ENCODE peak calls at places on chromosomes 12 and 14, in eight cellular contexts. One of them, this sample, is unnamed.

GRCh38 chr12:121181181-121181580 is 28.7 kb upstream of the P2RX4 start:
- DNase-seq in RWPE2: no peak
- DNase-seq in transverse colon: no peak
- DNase-seq in GM10248: no peak
- DNase-seq in Calu3: no peak
- DNase-seq in fibroblast of mammary gland: peak; percentile 80
- DNase-seq in colonic mucosa: no peak
- DNase-seq in tibial artery: no peak
- DNase-seq in this sample: no peak

GRCh38 chr14:69547701-69548348 is 26.8 kb downstream of the CCDC177 start:
- DNase-seq in RWPE2: no peak
- DNase-seq in transverse colon: no peak
- DNase-seq in GM10248: peak; percentile 50
- DNase-seq in Calu3: no peak
- DNase-seq in fibroblast of mammary gland: peak; percentile 21
- DNase-seq in colonic mucosa: no peak
- DNase-seq in tibial artery: no peak
- DNase-seq in this sample: no peak

GRCh38 chr12:46676396-46676795 is 149.4 kb downstream of the SLC38A4 start:
- DNase-seq in RWPE2: no peak
- DNase-seq in transverse colon: no peak
- DNase-seq in GM10248: no peak
- DNase-seq in Calu3: no peak
- DNase-seq in fibroblast of mammary gland: no peak
- DNase-seq in colonic mucosa: no peak
- DNase-seq in tibial artery: no peak
- DNase-seq in this sample: no peak

GRCh38 chr12:53277981-53278380 is 9.9 kb downstream of the ESPL1 start:
- DNase-seq in RWPE2: no peak
- DNase-seq in transverse colon: no peak
- DNase-seq in GM10248: no peak
- DNase-seq in Calu3: no peak
- DNase-seq in fibroblast of mammary gland: no peak
- DNase-seq in colonic mucosa: no peak
- DNase-seq in tibial artery: no peak
- DNase-seq in this sample: no peak

GRCh38 chr14:55438066-55438683 is 2.2 kb downstream of the TBPL2 start:
- DNase-seq in RWPE2: no peak
- DNase-seq in transverse colon: no peak
- DNase-seq in GM10248: no peak
- DNase-seq in Calu3: peak; percentile 46
- DNase-seq in fibroblast of mammary gland: peak; percentile 75
- DNase-seq in colonic mucosa: peak; percentile 38
- DNase-seq in tibial artery: no peak
- DNase-seq in this sample: no peak

GRCh38 chr12:101619868-101620761 is 25.3 kb downstream of the MYBPC1 start:
- DNase-seq in RWPE2: no peak
- DNase-seq in transverse colon: peak; percentile 47
- DNase-seq in GM10248: no peak
- DNase-seq in Calu3: no peak
- DNase-seq in fibroblast of mammary gland: no peak
- DNase-seq in colonic mucosa: peak; percentile 66
- DNase-seq in tibial artery: no peak
- DNase-seq in this sample: no peak

GRCh38 chr12:22164101-22164500 is 118.1 kb downstream of the CMAS start:
- DNase-seq in RWPE2: no peak
- DNase-seq in transverse colon: no peak
- DNase-seq in GM10248: no peak
- DNase-seq in Calu3: no peak
- DNase-seq in fibroblast of mammary gland: no peak
- DNase-seq in colonic mucosa: no peak
- DNase-seq in tibial artery: no peak
- DNase-seq in this sample: no peak

GRCh38 chr12:13595536-13596450 is 385.6 kb downstream of the GRIN2B start:
- DNase-seq in RWPE2: no peak
- DNase-seq in transverse colon: no peak
- DNase-seq in GM10248: no peak
- DNase-seq in Calu3: no peak
- DNase-seq in fibroblast of mammary gland: no peak
- DNase-seq in colonic mucosa: no peak
- DNase-seq in tibial artery: no peak
- DNase-seq in this sample: no peak

GRCh38 chr12:14424545-14424944 is 59.1 kb downstream of the ATF7IP start:
- DNase-seq in RWPE2: no peak
- DNase-seq in transverse colon: no peak
- DNase-seq in GM10248: no peak
- DNase-seq in Calu3: no peak
- DNase-seq in fibroblast of mammary gland: no peak
- DNase-seq in colonic mucosa: no peak
- DNase-seq in tibial artery: no peak
- DNase-seq in this sample: peak; percentile 24

GRCh38 chr14:104977681-104978647 is at the start of gene AHNAK2:
- DNase-seq in RWPE2: peak; percentile 92
- DNase-seq in transverse colon: peak; percentile 79
- DNase-seq in GM10248: peak; percentile 60
- DNase-seq in Calu3: peak; percentile 89
- DNase-seq in fibroblast of mammary gland: peak; percentile 68
- DNase-seq in colonic mucosa: peak; percentile 75
- DNase-seq in tibial artery: peak; percentile 83
- DNase-seq in this sample: peak; percentile 86

GRCh38 chr12:50923361-50924130 is 28.8 kb upstream of the HIGD1C start:
- DNase-seq in RWPE2: no peak
- DNase-seq in transverse colon: no peak
- DNase-seq in GM10248: no peak
- DNase-seq in Calu3: no peak
- DNase-seq in fibroblast of mammary gland: peak; percentile 28
- DNase-seq in colonic mucosa: no peak
- DNase-seq in tibial artery: no peak
- DNase-seq in this sample: no peak

GRCh38 chr12:122918827-122919226 is 22.9 kb upstream of the VPS37B start:
- DNase-seq in RWPE2: no peak
- DNase-seq in transverse colon: no peak
- DNase-seq in GM10248: no peak
- DNase-seq in Calu3: no peak
- DNase-seq in fibroblast of mammary gland: no peak
- DNase-seq in colonic mucosa: no peak
- DNase-seq in tibial artery: no peak
- DNase-seq in this sample: no peak

GRCh38 chr14:28779416-28779941 is 12.9 kb downstream of the FOXG1 start:
- DNase-seq in RWPE2: no peak
- DNase-seq in transverse colon: no peak
- DNase-seq in GM10248: no peak
- DNase-seq in Calu3: no peak
- DNase-seq in fibroblast of mammary gland: no peak
- DNase-seq in colonic mucosa: no peak
- DNase-seq in tibial artery: no peak
- DNase-seq in this sample: no peak

GRCh38 chr14:89473979-89474378 is 56.9 kb upstream of the FOXN3 start:
- DNase-seq in RWPE2: no peak
- DNase-seq in transverse colon: no peak
- DNase-seq in GM10248: no peak
- DNase-seq in Calu3: no peak
- DNase-seq in fibroblast of mammary gland: peak; percentile 88
- DNase-seq in colonic mucosa: no peak
- DNase-seq in tibial artery: no peak
- DNase-seq in this sample: no peak

GRCh38 chr14:50944647-50945413 is 547 bp upstream of the PYGL start:
- DNase-seq in RWPE2: peak; percentile 74
- DNase-seq in transverse colon: peak; percentile 63
- DNase-seq in GM10248: peak; percentile 30
- DNase-seq in Calu3: peak; percentile 47
- DNase-seq in fibroblast of mammary gland: peak; percentile 55
- DNase-seq in colonic mucosa: peak; percentile 75
- DNase-seq in tibial artery: peak; percentile 79
- DNase-seq in this sample: no peak

GRCh38 chr14:39232554-39233415 is 930 bp upstream of the MIA2 start:
- DNase-seq in RWPE2: no peak
- DNase-seq in transverse colon: no peak
- DNase-seq in GM10248: peak; percentile 23
- DNase-seq in Calu3: peak; percentile 22
- DNase-seq in fibroblast of mammary gland: peak; percentile 76
- DNase-seq in colonic mucosa: no peak
- DNase-seq in tibial artery: no peak
- DNase-seq in this sample: no peak

GRCh38 chr12:42910656-42911055 is 321.1 kb upstream of the PRICKLE1 start:
- DNase-seq in RWPE2: no peak
- DNase-seq in transverse colon: no peak
- DNase-seq in GM10248: no peak
- DNase-seq in Calu3: no peak
- DNase-seq in fibroblast of mammary gland: no peak
- DNase-seq in colonic mucosa: no peak
- DNase-seq in tibial artery: no peak
- DNase-seq in this sample: no peak

GRCh38 chr14:92670177-92670576 is 78.2 kb downstream of the LGMN start:
- DNase-seq in RWPE2: no peak
- DNase-seq in transverse colon: no peak
- DNase-seq in GM10248: no peak
- DNase-seq in Calu3: no peak
- DNase-seq in fibroblast of mammary gland: peak; percentile 96
- DNase-seq in colonic mucosa: no peak
- DNase-seq in tibial artery: no peak
- DNase-seq in this sample: no peak

GRCh38 chr14:51277753-51278415 is 37.8 kb downstream of the TMX1 start:
- DNase-seq in RWPE2: no peak
- DNase-seq in transverse colon: no peak
- DNase-seq in GM10248: no peak
- DNase-seq in Calu3: no peak
- DNase-seq in fibroblast of mammary gland: peak; percentile 62
- DNase-seq in colonic mucosa: no peak
- DNase-seq in tibial artery: no peak
- DNase-seq in this sample: no peak

GRCh38 chr12:109385339-109386078 is 37.8 kb downstream of the MYO1H start:
- DNase-seq in RWPE2: no peak
- DNase-seq in transverse colon: no peak
- DNase-seq in GM10248: peak; percentile 30
- DNase-seq in Calu3: peak; percentile 4
- DNase-seq in fibroblast of mammary gland: peak; percentile 63
- DNase-seq in colonic mucosa: no peak
- DNase-seq in tibial artery: no peak
- DNase-seq in this sample: no peak

GRCh38 chr12:5964913-5965900 is 20.1 kb upstream of the ANO2 start:
- DNase-seq in RWPE2: no peak
- DNase-seq in transverse colon: no peak
- DNase-seq in GM10248: no peak
- DNase-seq in Calu3: no peak
- DNase-seq in fibroblast of mammary gland: no peak
- DNase-seq in colonic mucosa: peak; percentile 1
- DNase-seq in tibial artery: no peak
- DNase-seq in this sample: no peak

DNA sequence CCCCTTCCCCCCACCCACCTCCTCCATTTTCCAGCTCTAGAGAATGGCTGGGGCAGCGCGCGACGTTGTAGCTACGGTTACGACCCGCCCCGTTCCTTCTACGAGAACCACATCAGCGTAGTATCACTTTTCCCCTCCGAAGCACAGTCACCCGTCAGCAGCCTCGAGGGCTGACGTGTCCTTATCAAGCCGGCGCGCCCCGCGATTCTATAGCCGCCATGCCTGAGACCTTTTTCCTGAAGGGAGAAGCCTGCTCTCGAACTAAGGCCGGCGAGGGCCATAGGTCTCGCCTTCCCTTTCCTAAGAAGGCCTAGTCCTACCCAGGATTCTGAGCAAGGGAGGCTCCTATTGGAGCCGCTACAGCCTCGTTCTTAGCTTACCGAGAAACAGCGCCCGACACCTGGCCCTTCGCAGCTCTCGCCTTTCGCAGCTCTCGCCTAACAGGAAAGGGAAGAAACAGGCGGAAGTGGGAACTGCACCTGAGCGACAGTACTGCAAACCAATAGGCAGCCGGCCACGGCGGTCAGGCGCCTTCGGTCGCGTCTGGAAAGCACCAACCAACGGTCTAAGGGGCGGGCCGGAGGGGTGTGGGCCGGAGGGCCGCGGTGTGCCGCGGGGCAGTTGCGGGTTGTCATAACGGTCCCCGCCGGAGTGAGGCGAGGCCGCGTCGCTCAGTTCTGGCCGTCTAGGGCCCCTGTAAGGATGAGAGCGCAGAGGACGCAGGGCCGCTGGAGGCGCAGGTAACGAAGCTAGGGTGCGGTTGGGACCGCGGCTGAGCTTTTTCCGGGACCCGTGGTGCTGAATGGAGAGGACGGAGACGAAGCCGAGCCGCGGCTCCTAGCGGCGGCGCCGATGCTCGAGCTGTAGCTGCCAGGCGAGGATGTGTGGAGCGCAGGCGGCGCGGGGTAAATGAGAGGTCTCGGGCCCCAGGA is at the start of the genes MGAT2 and RPL36AL:
- DNase-seq in RWPE2: peak; percentile 99
- DNase-seq in transverse colon: peak; percentile 99
- DNase-seq in GM10248: peak; percentile 97
- DNase-seq in Calu3: peak; percentile 99
- DNase-seq in fibroblast of mammary gland: peak; percentile 99
- DNase-seq in colonic mucosa: peak; percentile 99
- DNase-seq in tibial artery: peak; percentile 99
- DNase-seq in this sample: peak; percentile 99
- TF ChIP-seq CTCF in RWPE2: peak; percentile 39
- TF ChIP-seq CTCF in transverse colon: peak; percentile 56
- TF ChIP-seq CTCF in GM10248: peak; percentile 17
- TF ChIP-seq CTCF in Calu3: no peak
- TF ChIP-seq CTCF in fibroblast of mammary gland: peak; percentile 5
- TF ChIP-seq CTCF in colonic mucosa: no peak
- TF ChIP-seq CTCF in tibial artery: peak; percentile 7
- TF ChIP-seq CTCF in this sample: peak; percentile 74

GRCh38 chr14:59632381-59632780 is 55.8 kb upstream of the CCDC175 start:
- DNase-seq in RWPE2: no peak
- DNase-seq in transverse colon: peak; percentile 30
- DNase-seq in GM10248: peak; percentile 48
- DNase-seq in Calu3: peak; percentile 32
- DNase-seq in fibroblast of mammary gland: peak; percentile 35
- DNase-seq in colonic mucosa: peak; percentile 43
- DNase-seq in tibial artery: no peak
- DNase-seq in this sample: no peak
- TF ChIP-seq CTCF in RWPE2: peak; percentile 67
- TF ChIP-seq CTCF in transverse colon: peak; percentile 43
- TF ChIP-seq CTCF in GM10248: peak; percentile 37
- TF ChIP-seq CTCF in Calu3: peak; percentile 47
- TF ChIP-seq CTCF in fibroblast of mammary gland: peak; percentile 60
- TF ChIP-seq CTCF in colonic mucosa: peak; percentile 44
- TF ChIP-seq CTCF in tibial artery: peak; percentile 35
- TF ChIP-seq CTCF in this sample: peak; percentile 82

GRCh38 chr14:61837336-61838229 is 75.4 kb downstream of the SNAPC1 start:
- DNase-seq in RWPE2: no peak
- DNase-seq in transverse colon: peak; percentile 81
- DNase-seq in GM10248: peak; percentile 66
- DNase-seq in Calu3: peak; percentile 84
- DNase-seq in fibroblast of mammary gland: peak; percentile 83
- DNase-seq in colonic mucosa: peak; percentile 81
- DNase-seq in tibial artery: peak; percentile 82
- DNase-seq in this sample: no peak
- TF ChIP-seq CTCF in RWPE2: peak; percentile 99
- TF ChIP-seq CTCF in transverse colon: peak; percentile 92
- TF ChIP-seq CTCF in GM10248: peak; percentile 90
- TF ChIP-seq CTCF in Calu3: peak; percentile 73
- TF ChIP-seq CTCF in fibroblast of mammary gland: peak; percentile 97
- TF ChIP-seq CTCF in colonic mucosa: peak; percentile 90
- TF ChIP-seq CTCF in tibial artery: peak; percentile 91
- TF ChIP-seq CTCF in this sample: peak; percentile 98

DNA sequence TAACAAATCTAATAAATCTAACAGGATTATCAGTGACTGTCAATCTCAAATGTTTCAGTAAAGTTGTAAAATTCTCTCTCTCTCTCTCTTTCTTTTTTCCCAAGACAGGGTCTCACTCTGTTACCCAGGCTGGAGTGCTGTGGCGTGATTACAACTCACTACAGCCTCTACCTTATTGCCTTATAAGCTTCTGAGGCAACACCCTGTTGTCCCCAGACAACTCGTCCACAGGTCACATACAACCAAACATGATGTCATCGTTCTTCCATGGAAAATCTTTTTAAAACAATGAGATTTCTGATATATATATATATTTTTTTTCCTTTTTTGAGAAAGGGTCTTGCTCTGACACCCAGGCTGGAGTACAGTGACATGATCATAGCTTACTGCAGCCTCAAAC is 151.4 kb upstream of the RGS6 start:
- DNase-seq in RWPE2: no peak
- DNase-seq in transverse colon: no peak
- DNase-seq in GM10248: no peak
- DNase-seq in Calu3: no peak
- DNase-seq in fibroblast of mammary gland: no peak
- DNase-seq in colonic mucosa: no peak
- DNase-seq in tibial artery: no peak
- DNase-seq in this sample: no peak
- TF ChIP-seq CTCF in RWPE2: no peak
- TF ChIP-seq CTCF in transverse colon: no peak
- TF ChIP-seq CTCF in GM10248: no peak
- TF ChIP-seq CTCF in Calu3: no peak
- TF ChIP-seq CTCF in fibroblast of mammary gland: no peak
- TF ChIP-seq CTCF in colonic mucosa: no peak
- TF ChIP-seq CTCF in tibial artery: no peak
- TF ChIP-seq CTCF in this sample: no peak